ENCODE peak calls at places on chromosomes 7 and 10, in six cellular contexts. M is mammary epithelial cell; Q is mesothelial cell of epicardium; Y is stimulated activated naive CD8-positive, alpha-beta T cell treated with anti-CD3 and anti-CD28 coated beads, Interleukin-15, Interleukin-2, amounts not matched to agents 100 U/mL and 50 U/mL, for 24 hours; H is ureter; D is NCI-H2081 treated with DMSO at 0.1 percent for 48 hours. J is an unnamed sample.

GRCh38 chr7:159098795-159099194 is 45.9 kb downstream of the VIPR2 start:
- DNase-seq in M (no peak), Q (peak; percentile 37), Y (no peak), H (peak; percentile 48), D (no peak), J (peak; percentile 28)

GRCh38 chr10:110207805-110208613 is 604 bp downstream of the MXI1 start:
- DNase-seq in M (peak; percentile 41), Q (peak; percentile 57), Y (peak; percentile 59), H (no peak), D (no peak), J (peak; percentile 47)

GRCh38 chr7:138625849-138626230 is 75.3 kb downstream of the SVOPL start:
- DNase-seq in M (no peak), Q (no peak), Y (peak; percentile 16), H (no peak), D (peak; percentile 3), J (no peak)

GRCh38 chr7:21580073-21580521 is 37.3 kb downstream of the DNAH11 start:
- DNase-seq in M (peak; percentile 90), Q (no peak), Y (no peak), H (no peak), D (no peak), J (peak; percentile 92)

GRCh38 chr7:127741764-127742375 is 89.9 kb downstream of the SND1 start:
- DNase-seq in M (no peak), Q (no peak), Y (no peak), H (no peak), D (no peak), J (peak; percentile 7)

GRCh38 chr10:89332092-89332633 is 4.4 kb downstream of the IFIT3 start:
- DNase-seq in M (peak; percentile 45), Q (no peak), Y (peak; percentile 20), H (no peak), D (no peak), J (peak; percentile 89)

GRCh38 chr7:27400168-27400567 is 157.6 kb downstream of the EVX1 start:
- DNase-seq in M (no peak), Q (no peak), Y (no peak), H (no peak), D (no peak), J (no peak)

GRCh38 chr7:30143748-30144251 is 9.0 kb downstream of the MTURN start:
- DNase-seq in M (peak; percentile 85), Q (no peak), Y (peak; percentile 17), H (no peak), D (peak; percentile 97), J (peak; percentile 65)

GRCh38 chr10:98414932-98415709 is at the start of gene PYROXD2:
- DNase-seq in M (peak; percentile 78), Q (peak; percentile 96), Y (peak; percentile 47), H (peak; percentile 95), D (peak; percentile 11), J (peak; percentile 92)

GRCh38 chr10:131975796-131976195 is 5.9 kb downstream of the BNIP3 start:
- DNase-seq in M (no peak), Q (no peak), Y (no peak), H (no peak), D (no peak), J (no peak)

GRCh38 chr10:43399911-43400310 is 9.1 kb downstream of the HNRNPF start:
- DNase-seq in M (no peak), Q (no peak), Y (no peak), H (no peak), D (no peak), J (no peak)

GRCh38 chr10:121194696-121195523 is 343.7 kb downstream of the WDR11 start:
- DNase-seq in M (no peak), Q (no peak), Y (no peak), H (no peak), D (no peak), J (no peak)

GRCh38 chr10:63206997-63207952 is 74.1 kb downstream of the NRBF2 start:
- DNase-seq in M (peak; percentile 62), Q (no peak), Y (no peak), H (no peak), D (peak; percentile 23), J (peak; percentile 94)

GRCh38 chr7:7857143-7857583 is 111.4 kb upstream of the GLCCI1 start:
- DNase-seq in M (no peak), Q (no peak), Y (no peak), H (no peak), D (no peak), J (no peak)

GRCh38 chr7:12138421-12138820 is 72.7 kb upstream of the TMEM106B start:
- DNase-seq in M (no peak), Q (no peak), Y (no peak), H (no peak), D (no peak), J (no peak)

GRCh38 chr7:1946461-1947450 is 276.7 kb downstream of the ELFN1 start:
- DNase-seq in M (no peak), Q (no peak), Y (no peak), H (no peak), D (no peak), J (no peak)

GRCh38 chr10:13659887-13660544 is 73.3 kb downstream of the PRPF18 start:
- DNase-seq in M (peak; percentile 65), Q (peak; percentile 73), Y (peak; percentile 74), H (peak; percentile 66), D (no peak), J (peak; percentile 43)

GRCh38 chr10:14838582-14839304 is 637 bp downstream of the HSPA14 start:
- DNase-seq in M (peak; percentile 17), Q (peak; percentile 73), Y (peak; percentile 45), H (peak; percentile 57), D (no peak), J (peak; percentile 26)

GRCh38 chr7:40833541-40834234 is 698.9 kb downstream of the SUGCT start:
- DNase-seq in M (no peak), Q (no peak), Y (no peak), H (no peak), D (no peak), J (peak; percentile 26)

GRCh38 chr10:132659206-132660091 is 121.9 kb downstream of the INPP5A start:
- DNase-seq in M (no peak), Q (no peak), Y (no peak), H (no peak), D (no peak), J (no peak)

GRCh38 chr7:69599211-69599878 is 1.1 kb downstream of the AUTS2 start:
- DNase-seq in M (no peak), Q (peak; percentile 63), Y (no peak), H (no peak), D (no peak), J (no peak)

GRCh38 chr10:119445311-119445934 is 97.1 kb downstream of the RGS10 start:
- DNase-seq in M (peak; percentile 50), Q (peak; percentile 93), Y (peak; percentile 91), H (peak; percentile 89), D (no peak), J (peak; percentile 68)

GRCh38 chr10:73867126-73867807 is 7.1 kb downstream of the CAMK2G start:
- DNase-seq in M (no peak), Q (no peak), Y (no peak), H (no peak), D (no peak), J (no peak)

GRCh38 chr7:157528785-157529341 is 192.1 kb downstream of the DNAJB6 start:
- DNase-seq in M (no peak), Q (peak; percentile 27), Y (no peak), H (peak; percentile 20), D (no peak), J (no peak)

GRCh38 chr7:2613926-2614613 is 17.7 kb upstream of the TTYH3 start:
- DNase-seq in M (no peak), Q (no peak), Y (no peak), H (no peak), D (no peak), J (no peak)

GRCh38 chr10:314381-314780 is 179.1 kb downstream of the ZMYND11 start:
- DNase-seq in M (no peak), Q (no peak), Y (no peak), H (peak; percentile 34), D (no peak), J (no peak)

GRCh38 chr10:132319853-132320669 is 11.9 kb upstream of the LRRC27 start:
- DNase-seq in M (peak; percentile 74), Q (no peak), Y (peak; percentile 50), H (no peak), D (no peak), J (peak; percentile 91)

GRCh38 chr7:139058963-139059362 is 23.1 kb upstream of the ZC3HAV1L start:
- DNase-seq in M (no peak), Q (no peak), Y (no peak), H (no peak), D (no peak), J (peak; percentile 22)

GRCh38 chr7:137411446-137411845 is 67.9 kb upstream of the PTN start:
- DNase-seq in M (no peak), Q (no peak), Y (no peak), H (no peak), D (no peak), J (no peak)

GRCh38 chr10:96264938-96265337 is 6.4 kb downstream of the BLNK start:
- DNase-seq in M (no peak), Q (no peak), Y (no peak), H (no peak), D (no peak), J (no peak)

GRCh38 chr10:126969310-126969709 is 64.1 kb downstream of the DOCK1 start:
- DNase-seq in M (peak; percentile 31), Q (no peak), Y (no peak), H (no peak), D (no peak), J (peak; percentile 19)

GRCh38 chr7:2809903-2810628 is 34.0 kb downstream of the GNA12 start:
- DNase-seq in M (peak; percentile 15), Q (no peak), Y (no peak), H (no peak), D (no peak), J (peak; percentile 81)

J was measured in iris pigment epithelial cell.